ENCODE peak calls at places on chromosomes 4 and X, in five cellular contexts. W is effector memory CD4-positive, alpha-beta T cell; N is fibroblast of the conjunctiva; I is AG10803; H is WTC11. M is an unnamed sample.
A peak's percentile ranks its signal among the peaks of the same experiment; 100 is the strongest.

GRCh38 chr4:179095585-179096228 is 1653.5 kb upstream of the AGA start:
- DNase-seq in W (no peak), N (no peak), I (no peak), H (peak; percentile 57), M (no peak)

GRCh38 chrX:38099688-38100087 is 93.3 kb downstream of the SYTL5 start:
- DNase-seq in W (no peak), N (no peak), I (no peak), H (no peak), M (no peak)

GRCh38 chr4:71009796-71010588 is 16.5 kb downstream of the DCK start:
- DNase-seq in W (no peak), N (peak; percentile 23), I (peak; percentile 51), H (no peak), M (peak; percentile 52)

GRCh38 chrX:42992199-42992943 is 214.4 kb upstream of the PPP1R2C start:
- DNase-seq in W (no peak), N (no peak), I (no peak), H (no peak), M (peak; percentile 64)

GRCh38 chrX:131544218-131544617 is 344 bp downstream of the OR13H1 start:
- DNase-seq in W (no peak), N (no peak), I (no peak), H (peak; percentile 11), M (no peak)

GRCh38 chr4:123941306-123941705 is 544.7 kb downstream of the SPRY1 start:
- DNase-seq in W (no peak), N (no peak), I (peak; percentile 32), H (no peak), M (peak; percentile 49)

GRCh38 chrX:44228621-44229020 is 114.9 kb downstream of the EFHC2 start:
- DNase-seq in W (no peak), N (no peak), I (no peak), H (no peak), M (no peak)

GRCh38 chr4:2794707-2795557 is 2.0 kb downstream of the SH3BP2 start:
- DNase-seq in W (no peak), N (no peak), I (peak; percentile 85), H (peak; percentile 2), M (peak; percentile 70)

GRCh38 chr4:173214661-173215060 is 46.0 kb downstream of the GALNT7 start:
- DNase-seq in W (no peak), N (peak; percentile 66), I (peak; percentile 59), H (no peak), M (peak; percentile 45)

GRCh38 chr4:40264497-40264896 is 67.7 kb downstream of the RHOH start:
- DNase-seq in W (no peak), N (no peak), I (peak; percentile 69), H (no peak), M (peak; percentile 61)

GRCh38 chr4:158758142-158758541 is 10.7 kb upstream of the FNIP2 start:
- DNase-seq in W (no peak), N (no peak), I (peak; percentile 91), H (no peak), M (no peak)

GRCh38 chrX:94454606-94455005 is 780.6 kb downstream of the FAM133A start:
- DNase-seq in W (no peak), N (no peak), I (no peak), H (no peak), M (no peak)

GRCh38 chrX:15410430-15410829 is 26.2 kb upstream of the VEGFD start:
- DNase-seq in W (no peak), N (no peak), I (no peak), H (no peak), M (no peak)

GRCh38 chrX:122816288-122816687 is 367.8 kb upstream of the GRIA3 start:
- DNase-seq in W (no peak), N (no peak), I (no peak), H (no peak), M (no peak)

GRCh38 chr4:141697116-141697515 is 60.7 kb downstream of the IL15 start:
- DNase-seq in W (no peak), N (no peak), I (no peak), H (no peak), M (no peak)

GRCh38 chr4:82360298-82361177 is 13.3 kb downstream of the HNRNPD start:
- DNase-seq in W (no peak), N (no peak), I (no peak), H (no peak), M (peak; percentile 47)

GRCh38 chr4:103996059-103996458 is 276.3 kb upstream of the TACR3 start:
- DNase-seq in W (no peak), N (no peak), I (no peak), H (no peak), M (peak; percentile 30)

GRCh38 chrX:3161686-3162085 is 120.4 kb downstream of the ARSF start:
- DNase-seq in W (no peak), N (no peak), I (peak; percentile 60), H (no peak), M (no peak)

GRCh38 chr4:84971319-84971932 is 4.9 kb upstream of the WDFY3 start:
- DNase-seq in W (no peak), N (peak; percentile 63), I (peak; percentile 73), H (no peak), M (peak; percentile 77)

GRCh38 chr4:128471576-128471975 is 184.0 kb upstream of the PGRMC2 start:
- DNase-seq in W (no peak), N (no peak), I (no peak), H (no peak), M (peak; percentile 35)

GRCh38 chrX:114508836-114509235 is 75.0 kb upstream of the HTR2C start:
- DNase-seq in W (no peak), N (no peak), I (no peak), H (no peak), M (no peak)

GRCh38 chr4:170675568-170676262 is 586.0 kb upstream of the AADAT start:
- DNase-seq in W (no peak), N (no peak), I (no peak), H (no peak), M (peak; percentile 28)

GRCh38 chrX:36867143-36867542 is 141.0 kb upstream of the FAM47C start:
- DNase-seq in W (no peak), N (no peak), I (peak; percentile 9), H (no peak), M (peak; percentile 20)

GRCh38 chr4:213971-214370 is 89.7 kb downstream of the ZNF718 start:
- DNase-seq in W (no peak), N (no peak), I (no peak), H (no peak), M (no peak)